ENCODE peak calls at places on chromosome 2, in nine cellular contexts. T, H, P, F, L, A, K, N and Z are unnamed samples.

GRCh38 chr2:189442468-189442867 is 1.2 kb downstream of the WDR75 start:
- DNase-seq in K (peak), F (no peak), P (no peak), N (no peak), A (no peak), L (no peak), H (no peak), T (no peak), Z (no peak)

GRCh38 chr2:45889053-45889452 is 237.6 kb downstream of the PRKCE start:
- DNase-seq in T (no peak), L (no peak), P (no peak), A (no peak), F (no peak), H (no peak), K (peak), N (peak), Z (peak)

GRCh38 chr2:239873656-239874635 is 151.2 kb downstream of the NDUFA10 start:
- DNase-seq in A (no peak), N (no peak), T (no peak), L (no peak), P (no peak), H (no peak), K (no peak), F (no peak), Z (no peak)

GRCh38 chr2:100953406-100954043 is 48.6 kb upstream of the RPL31 start:
- DNase-seq in K (no peak), L (no peak), H (no peak), A (no peak), P (no peak), T (no peak), F (no peak), N (no peak), Z (no peak)

GRCh38 chr2:127067620-127068350 is 39.2 kb downstream of the BIN1 start:
- DNase-seq in F (peak), P (peak), A (peak), K (peak), N (peak), H (peak), L (peak), T (no peak), Z (peak)

GRCh38 chr2:238786792-238787490 is 60.9 kb upstream of the TWIST2 start:
- DNase-seq in F (no peak), K (no peak), A (no peak), P (no peak), N (no peak), T (no peak), H (no peak), L (no peak), Z (no peak)

GRCh38 chr2:28342081-28342967 is 50.3 kb upstream of the FOSL2 start:
- DNase-seq in N (no peak), T (peak), P (peak), L (no peak), A (no peak), K (peak), F (no peak), H (peak), Z (no peak)

GRCh38 chr2:26455037-26455800 is 22.7 kb downstream of the OTOF start:
- DNase-seq in A (no peak), F (no peak), H (no peak), N (no peak), P (no peak), L (no peak), K (no peak), T (no peak), Z (no peak)

GRCh38 chr2:39736593-39736992 is 42.5 kb downstream of the THUMPD2 start:
- DNase-seq in H (peak), L (no peak), P (no peak), N (no peak), F (no peak), K (no peak), A (no peak), T (no peak), Z (no peak)

GRCh38 chr2:149040451-149040850 is 2.0 kb downstream of the LYPD6B start:
- DNase-seq in P (no peak), N (peak), H (no peak), A (peak), T (no peak), K (no peak), F (peak), L (peak), Z (peak)

GRCh38 chr2:27804146-27804545 is 32.6 kb downstream of the MRPL33 start:
- DNase-seq in K (no peak), F (no peak), P (no peak), N (no peak), T (no peak), H (peak), L (peak), A (no peak), Z (no peak)

GRCh38 chr2:25473758-25474335 is 132.1 kb upstream of the DNMT3A start:
- DNase-seq in N (no peak), H (peak), T (peak), L (no peak), P (peak), K (peak), F (no peak), A (no peak), Z (no peak)

GRCh38 chr2:233409286-233409991 is 55.1 kb downstream of the DGKD start:
- DNase-seq in N (no peak), K (no peak), A (no peak), P (no peak), T (no peak), H (peak), F (no peak), L (no peak), Z (no peak)

GRCh38 chr2:217851191-217852020 is 151.4 kb downstream of the TNS1 start:
- DNase-seq in F (no peak), A (no peak), P (peak), K (peak), L (peak), H (peak), N (no peak), T (peak), Z (no peak)

GRCh38 chr2:72975017-72975416 is 57.7 kb downstream of the EMX1 start:
- DNase-seq in K (no peak), F (no peak), T (no peak), H (no peak), A (no peak), N (no peak), P (no peak), L (no peak), Z (no peak)

GRCh38 chr2:203340791-203341487 is 12.7 kb downstream of the ABI2 start:
- DNase-seq in A (no peak), L (no peak), P (no peak), H (peak), N (peak), F (no peak), K (no peak), T (peak), Z (no peak)

GRCh38 chr2:236265675-236266074 is 1.5 kb upstream of the ASB18 start:
- DNase-seq in T (no peak), A (no peak), P (no peak), L (no peak), N (no peak), H (no peak), F (no peak), K (no peak), Z (no peak)

GRCh38 chr2:241007880-241008710 is 9.7 kb downstream of the SNED1 start:
- DNase-seq in N (no peak), L (no peak), T (no peak), A (no peak), H (no peak), F (no peak), K (no peak), P (peak), Z (no peak)

GRCh38 chr2:28452534-28453081 is 43.3 kb upstream of the PLB1 start:
- DNase-seq in L (peak), T (peak), N (peak), K (peak), F (peak), A (peak), P (peak), H (peak), Z (peak)

GRCh38 chr2:9025746-9026145 is 22.3 kb upstream of the MBOAT2 start:
- DNase-seq in A (no peak), H (no peak), N (no peak), P (no peak), F (no peak), K (no peak), L (no peak), T (no peak), Z (no peak)

GRCh38 chr2:200812122-200813022 is 662 bp downstream of the BZW1 start:
- DNase-seq in L (peak), F (peak), T (peak), A (peak), N (no peak), K (peak), H (peak), P (peak), Z (peak)

GRCh38 chr2:10289891-10290290 is 12.8 kb upstream of the HPCAL1 start:
- DNase-seq in N (no peak), L (no peak), A (no peak), P (no peak), H (peak), K (no peak), T (no peak), F (no peak), Z (no peak)

GRCh38 chr2:156319811-156320490 is 12.6 kb downstream of the NR4A2 start:
- DNase-seq in F (no peak), N (no peak), T (no peak), L (no peak), A (no peak), K (peak), H (peak), P (peak), Z (no peak)

GRCh38 chr2:11872247-11872947 is 126.0 kb downstream of the LPIN1 start:
- DNase-seq in H (peak), A (no peak), T (no peak), N (no peak), F (no peak), L (no peak), K (no peak), P (no peak), Z (no peak)

GRCh38 chr2:184685999-184686841 is 87.9 kb downstream of the ZNF804A start:
- DNase-seq in L (no peak), K (no peak), T (no peak), P (no peak), F (no peak), H (peak), N (no peak), A (no peak), Z (no peak)

GRCh38 chr2:63488118-63488713 is 100.1 kb downstream of the WDPCP start:
- DNase-seq in L (peak), T (no peak), P (no peak), K (no peak), F (peak), H (peak), N (no peak), A (no peak), Z (peak)

GRCh38 chr2:65358690-65359400 is 73.6 kb downstream of the SPRED2 start:
- DNase-seq in A (no peak), T (no peak), P (no peak), H (no peak), L (no peak), K (no peak), F (no peak), N (no peak), Z (no peak)

GRCh38 chr2:146818122-146818521 is 1026.7 kb upstream of the ACVR2A start:
- DNase-seq in P (no peak), F (no peak), N (no peak), K (no peak), L (no peak), H (peak), T (no peak), A (no peak), Z (no peak)

GRCh38 chr2:160207804-160208661 is 8.0 kb upstream of the ITGB6 start:
- DNase-seq in T (peak), K (peak), P (peak), L (no peak), N (no peak), F (no peak), A (no peak), H (peak), Z (no peak)

GRCh38 chr2:85254540-85255261 is 73.1 kb downstream of the TGOLN2 start:
- DNase-seq in N (no peak), L (no peak), T (no peak), A (no peak), P (no peak), F (no peak), K (no peak), H (no peak), Z (no peak)

GRCh38 chr2:54088191-54088634 is 27.2 kb upstream of the ACYP2 start:
- DNase-seq in N (no peak), K (no peak), P (no peak), H (peak), A (no peak), F (no peak), L (no peak), T (no peak), Z (no peak)

GRCh38 chr2:241271641-241272297 is 43.7 kb downstream of the HDLBP start:
- DNase-seq in P (peak), L (peak), A (peak), T (peak), F (peak), H (peak), N (no peak), K (peak), Z (peak)

GRCh38 chr2:158456309-158457066 is at the start of the genes CCDC148 and PKP4:
- DNase-seq in N (no peak), T (peak), H (peak), L (peak), P (peak), F (peak), A (peak), K (peak), Z (peak)

GRCh38 chr2:98886066-98886554 is 49.9 kb downstream of the CRACDL start:
- DNase-seq in P (no peak), A (no peak), K (no peak), L (no peak), T (no peak), N (no peak), H (no peak), F (no peak), Z (no peak)

GRCh38 chr2:219350215-219350937 is 17.8 kb upstream of the RESP18 start:
- DNase-seq in T (no peak), N (no peak), F (no peak), K (no peak), L (no peak), P (no peak), A (no peak), H (peak), Z (no peak)

GRCh38 chr2:21326152-21326551 is 202.4 kb downstream of the TDRD15 start:
- DNase-seq in A (no peak), N (peak), T (no peak), F (no peak), H (no peak), K (no peak), L (no peak), P (no peak), Z (no peak)

GRCh38 chr2:190794466-190795184 is 86.0 kb upstream of the GLS start:
- DNase-seq in L (no peak), K (no peak), T (no peak), H (no peak), A (no peak), N (no peak), F (no peak), P (no peak), Z (no peak)